ENCODE peak calls at places on chromosome 11, in nine cellular contexts. Z is DMS53; O is HFF-Myc; R is naive thymus-derived CD4-positive, alpha-beta T cell; J is GM23338; A is stimulated activated CD4-positive, alpha-beta T cell treated with anti-CD3 and anti-CD28 coated beads, TNF-alpha, amount 100 ng/mL, for 48 hours; T is KBM-7; X is HT1080; Q is psoas muscle. G is an unnamed sample.

GRCh38 chr11:72625746-72626636 is 48.2 kb downstream of the PDE2A start:
- DNase-seq in O (no peak), Q (peak; percentile 62), X (no peak), Z (peak; percentile 67), A (no peak), J (peak; percentile 38), R (no peak), T (no peak), G (no peak)

GRCh38 chr11:3171931-3172560 is 6.9 kb upstream of the OSBPL5 start:
- DNase-seq in O (no peak), J (no peak), Z (no peak), Q (peak; percentile 44), A (no peak), T (no peak), X (no peak), R (no peak), G (no peak)

GRCh38 chr11:119338318-119338890 is 2.3 kb downstream of the C1QTNF5 start:
- DNase-seq in Q (peak; percentile 78), R (peak; percentile 67), O (peak; percentile 67), A (peak; percentile 62), J (peak; percentile 92), Z (peak; percentile 84), X (peak; percentile 77), T (peak; percentile 79), G (peak; percentile 79)

GRCh38 chr11:80350541-80350940 is 909.7 kb upstream of the TENM4 start:
- DNase-seq in A (no peak), Q (no peak), Z (no peak), O (no peak), X (no peak), T (no peak), R (no peak), J (no peak), G (no peak)

GRCh38 chr11:126391970-126392637 is 36.6 kb downstream of the ST3GAL4 start:
- DNase-seq in O (no peak), Q (no peak), T (peak; percentile 73), X (no peak), A (no peak), R (no peak), J (peak; percentile 75), Z (no peak), G (no peak)

GRCh38 chr11:68263444-68264035 is 8.2 kb downstream of the C11orf24 start:
- DNase-seq in A (no peak), X (no peak), O (no peak), T (no peak), R (no peak), J (no peak), Z (no peak), Q (no peak), G (no peak)

GRCh38 chr11:77695417-77695816 is 57.8 kb upstream of the CLNS1A start:
- DNase-seq in J (no peak), Z (no peak), O (no peak), X (no peak), R (no peak), T (no peak), A (no peak), Q (no peak), G (no peak)

GRCh38 chr11:114346709-114347141 is 50.5 kb downstream of the NNMT start:
- DNase-seq in Z (peak; percentile 64), J (no peak), T (peak; percentile 22), O (no peak), A (no peak), X (peak; percentile 22), Q (no peak), R (peak; percentile 12), G (no peak)

GRCh38 chr11:84558085-84558905 is 1068.8 kb downstream of the DLG2 start:
- DNase-seq in X (peak; percentile 27), R (peak; percentile 1), T (peak; percentile 58), J (peak; percentile 82), Z (peak; percentile 90), Q (no peak), A (no peak), O (peak; percentile 5), G (peak; percentile 43)

GRCh38 chr11:125402436-125402835 is 93.6 kb downstream of the FEZ1 start:
- DNase-seq in Z (peak; percentile 19), A (no peak), R (no peak), T (no peak), J (no peak), O (no peak), X (peak; percentile 23), Q (no peak), G (peak; percentile 64)

GRCh38 chr11:134746609-134747008 is 334.6 kb upstream of the B3GAT1 start:
- DNase-seq in J (no peak), Z (no peak), X (no peak), A (no peak), R (no peak), T (no peak), Q (no peak), O (no peak), G (no peak)

GRCh38 chr11:120205596-120206161 is 5.2 kb upstream of the OAF start:
- DNase-seq in O (no peak), J (no peak), Z (peak; percentile 30), A (no peak), R (no peak), Q (no peak), X (peak; percentile 81), T (no peak), G (peak; percentile 79)

GRCh38 chr11:68956142-68956541 is 24.6 kb downstream of the MRGPRD start:
- DNase-seq in J (peak; percentile 64), T (peak; percentile 12), A (no peak), R (no peak), Z (peak; percentile 54), Q (peak; percentile 52), X (no peak), O (no peak), G (no peak)

GRCh38 chr11:123187670-123188507 is 7.2 kb downstream of the CLMP start:
- DNase-seq in A (no peak), Z (no peak), T (no peak), J (no peak), O (no peak), Q (no peak), X (peak; percentile 59), R (no peak), G (peak; percentile 52)

GRCh38 chr11:65262381-65262680 is 569 bp downstream of the POLA2 start:
- DNase-seq in T (no peak), O (no peak), Z (no peak), A (no peak), X (no peak), Q (no peak), J (no peak), R (no peak), G (no peak)

GRCh38 chr11:110297726-110298297 is 1.4 kb upstream of the RDX start:
- DNase-seq in Z (peak; percentile 28), O (no peak), T (no peak), A (no peak), J (peak; percentile 43), R (no peak), X (no peak), Q (no peak), G (no peak)

GRCh38 chr11:34792814-34793241 is 123.4 kb downstream of the APIP start:
- DNase-seq in J (no peak), O (no peak), R (no peak), A (no peak), Z (no peak), Q (peak; percentile 63), T (no peak), X (no peak), G (no peak)

GRCh38 chr11:46808804-46809431 is 37.2 kb downstream of the CKAP5 start:
- DNase-seq in O (no peak), T (peak; percentile 54), A (no peak), Q (no peak), Z (peak; percentile 43), X (peak; percentile 51), J (peak; percentile 24), R (peak; percentile 14), G (peak; percentile 36)

GRCh38 chr11:46658259-46658658 is 40.9 kb downstream of the ATG13 start:
- DNase-seq in Q (peak; percentile 82), Z (no peak), J (no peak), R (no peak), O (no peak), A (no peak), X (no peak), T (no peak), G (peak; percentile 34)

GRCh38 chr11:69280451-69280850 is 13.5 kb upstream of the MYEOV start:
- DNase-seq in Z (no peak), O (no peak), R (no peak), T (no peak), J (no peak), X (peak; percentile 84), A (no peak), Q (no peak), G (peak; percentile 40)

GRCh38 chr11:2213890-2214526 is 42.4 kb upstream of the TH start:
- DNase-seq in X (no peak), Z (peak; percentile 78), A (no peak), R (no peak), O (no peak), J (no peak), Q (peak; percentile 32), T (no peak), G (no peak)

GRCh38 chr11:67505605-67506396 is 638 bp upstream of the PITPNM1 start:
- DNase-seq in T (peak; percentile 93), R (peak; percentile 88), Z (peak; percentile 99), A (peak; percentile 90), Q (peak; percentile 95), X (peak; percentile 90), J (peak; percentile 94), O (peak; percentile 70), G (peak; percentile 86)

GRCh38 chr11:121494355-121495099 is 41.8 kb upstream of the SORL1-AS1 start:
- DNase-seq in R (peak; percentile 30), Q (no peak), Z (no peak), A (peak; percentile 44), T (peak; percentile 70), J (peak; percentile 24), O (no peak), X (no peak), G (no peak)

GRCh38 chr11:65502852-65503603 is 4.2 kb downstream of the MALAT1 start:
- DNase-seq in A (no peak), O (peak; percentile 31), X (peak; percentile 50), R (peak; percentile 24), Q (no peak), Z (peak; percentile 62), J (no peak), T (peak; percentile 66), G (peak; percentile 57)

GRCh38 chr11:3854660-3854976 is 846 bp upstream of the STIM1 start:
- DNase-seq in R (no peak), J (peak; percentile 68), A (no peak), Q (no peak), Z (no peak), X (no peak), O (no peak), T (no peak), G (no peak)

GRCh38 chr11:82775736-82776346 is 42.2 kb upstream of the FAM181B start:
- DNase-seq in X (peak; percentile 74), O (peak; percentile 25), Z (peak; percentile 89), Q (no peak), R (peak; percentile 24), T (peak; percentile 65), J (peak; percentile 81), A (no peak), G (peak; percentile 58)

GRCh38 chr11:47216141-47216798 is 1.5 kb downstream of the DDB2 start:
- DNase-seq in X (peak; percentile 83), O (no peak), T (peak; percentile 75), J (no peak), Q (no peak), R (peak; percentile 5), Z (no peak), A (peak; percentile 51), G (peak; percentile 71)

GRCh38 chr11:45100338-45100737 is 46.1 kb upstream of the PRDM11 start:
- DNase-seq in T (peak; percentile 53), Q (no peak), X (no peak), J (peak; percentile 83), A (no peak), Z (peak; percentile 46), R (no peak), O (no peak), G (peak; percentile 60)

GRCh38 chr11:63939351-63939920 is 634 bp downstream of the NAA40 start:
- DNase-seq in Q (no peak), T (peak; percentile 29), X (no peak), J (peak; percentile 62), O (no peak), R (no peak), A (no peak), Z (peak; percentile 63), G (no peak)

GRCh38 chr11:60377737-60378136 is 595 bp upstream of the MS4A7 start:
- DNase-seq in A (no peak), R (no peak), O (no peak), J (no peak), X (no peak), Z (no peak), T (peak; percentile 70), Q (peak; percentile 54), G (no peak)

GRCh38 chr11:76337918-76338317 is 43.0 kb downstream of the THAP12 start:
- DNase-seq in R (no peak), X (no peak), Q (no peak), J (no peak), Z (no peak), T (no peak), O (no peak), A (no peak), G (no peak)

G was measured in HCEC 1CT.